ENCODE peak calls at places on chromosome 11, in ten cellular contexts. E is CMK; X is brain microvascular endothelial cell; B is CD8-positive, alpha-beta memory T cell; N is amniotic stem cell; D is mesendoderm; C is stimulated activated CD4-positive, alpha-beta T cell treated with anti-CD3 and anti-CD28 coated beads, Interleukin-15, amount 100 ng/mL, for 24 hours; Q is activated CD8-positive, alpha-beta memory T cell treated with anti-CD3 and anti-CD28 coated beads for 1 hour; A is sigmoid colon; V is lower leg skin. W is an unnamed sample.

GRCh38 chr11:133925756-133926155 is 31.0 kb downstream of the IGSF9B start:
- DNase-seq in Q (no peak), C (no peak), D (no peak), E (no peak), A (no peak), X (no peak), N (no peak), B (no peak), V (no peak), W (no peak)

GRCh38 chr11:12235945-12236743 is 125.8 kb downstream of the MICAL2 start:
- DNase-seq in E (no peak), X (peak), A (no peak), B (peak), C (peak), Q (no peak), V (peak), N (peak), D (peak), W (peak)

GRCh38 chr11:69241075-69241740 is 52.7 kb upstream of the MYEOV start:
- DNase-seq in A (peak), V (no peak), B (no peak), X (no peak), C (no peak), D (peak), N (no peak), Q (no peak), E (no peak), W (no peak)

GRCh38 chr11:94178331-94178730 is 49.7 kb downstream of the PANX1 start:
- DNase-seq in Q (no peak), V (no peak), B (no peak), X (no peak), N (no peak), D (no peak), C (no peak), A (no peak), E (no peak), W (no peak)

GRCh38 chr11:1768141-1768469 is 4.4 kb upstream of the CTSD start:
- DNase-seq in B (no peak), A (no peak), X (no peak), D (no peak), Q (no peak), C (peak), N (no peak), V (no peak), E (no peak), W (no peak)

GRCh38 chr11:132222345-132222744 is 851.9 kb downstream of the NTM start:
- DNase-seq in V (no peak), E (no peak), B (no peak), D (no peak), C (no peak), Q (no peak), X (no peak), N (no peak), A (no peak), W (no peak)

GRCh38 chr11:99513368-99513767 is 492.6 kb downstream of the CNTN5 start:
- DNase-seq in D (no peak), B (no peak), E (no peak), V (no peak), A (no peak), X (no peak), Q (no peak), C (no peak), N (no peak), W (no peak)

GRCh38 chr11:34223021-34223813 is 117.8 kb downstream of the NAT10 start:
- DNase-seq in N (no peak), Q (no peak), D (peak), C (no peak), E (no peak), B (no peak), V (peak), A (peak), X (peak), W (peak)

GRCh38 chr11:110303414-110303826 is 7.0 kb upstream of the RDX start:
- DNase-seq in D (no peak), N (no peak), A (no peak), X (no peak), C (no peak), B (no peak), Q (no peak), E (no peak), V (no peak), W (no peak)

GRCh38 chr11:114315749-114316368 is 19.7 kb downstream of the NNMT start:
- DNase-seq in B (no peak), D (peak), A (no peak), E (no peak), C (peak), Q (no peak), N (no peak), X (no peak), V (no peak), W (no peak)

GRCh38 chr11:8269636-8270035 is 6.0 kb upstream of the LMO1 start:
- DNase-seq in D (no peak), X (no peak), V (no peak), E (no peak), Q (no peak), C (no peak), B (no peak), A (no peak), N (no peak), W (no peak)

GRCh38 chr11:122140535-122140934 is 24.5 kb upstream of the BLID start:
- DNase-seq in D (no peak), Q (no peak), N (peak), X (peak), V (no peak), C (no peak), A (no peak), E (no peak), B (no peak), W (peak)

GRCh38 chr11:96538104-96538503 is 148.3 kb downstream of the JRKL start:
- DNase-seq in V (no peak), D (no peak), E (no peak), B (no peak), C (no peak), A (no peak), Q (no peak), X (no peak), N (no peak), W (no peak)

GRCh38 chr11:57637626-57638004 is 12.1 kb downstream of the YPEL4 start:
- DNase-seq in E (no peak), C (no peak), Q (no peak), V (no peak), A (no peak), X (no peak), N (no peak), B (no peak), D (peak), W (no peak)

GRCh38 chr11:92550411-92550810 is 325.8 kb downstream of the FAT3 start:
- DNase-seq in E (no peak), B (no peak), C (no peak), A (no peak), X (no peak), N (no peak), Q (no peak), V (no peak), D (peak), W (no peak)

GRCh38 chr11:4025248-4025956 is 69.2 kb upstream of the RRM1 start:
- DNase-seq in D (no peak), B (no peak), C (no peak), N (peak), X (no peak), Q (no peak), V (no peak), A (no peak), E (no peak), W (peak)

GRCh38 chr11:10612217-10612862 is 43.9 kb upstream of the LYVE1 start:
- DNase-seq in X (no peak), B (no peak), D (no peak), V (no peak), C (no peak), A (no peak), N (no peak), E (no peak), Q (no peak), W (no peak)

GRCh38 chr11:113817162-113817561 is 37.6 kb downstream of the CLDN25 start:
- DNase-seq in D (no peak), Q (no peak), E (no peak), N (no peak), C (no peak), B (no peak), X (no peak), A (no peak), V (no peak), W (no peak)

GRCh38 chr11:12058425-12059115 is 50.1 kb upstream of the DKK3 start:
- DNase-seq in B (no peak), D (no peak), Q (no peak), C (no peak), V (no peak), E (no peak), X (no peak), A (no peak), N (no peak), W (no peak)

GRCh38 chr11:133931449-133932060 is 25.2 kb downstream of the IGSF9B start:
- DNase-seq in N (no peak), A (no peak), D (no peak), Q (no peak), V (no peak), B (no peak), E (no peak), C (no peak), X (no peak), W (no peak)

GRCh38 chr11:118202599-118203422 is 22.0 kb downstream of the JAML start:
- DNase-seq in E (peak), Q (no peak), C (peak), N (no peak), D (no peak), X (no peak), V (no peak), B (peak), A (no peak), W (no peak)

GRCh38 chr11:94511932-94512781 is at the start of gene C11orf97:
- DNase-seq in N (no peak), D (peak), A (peak), E (no peak), Q (peak), X (peak), B (peak), V (no peak), C (peak), W (peak)

GRCh38 chr11:108568183-108568858 is 25.2 kb downstream of the EXPH5 start:
- DNase-seq in N (no peak), E (no peak), A (no peak), D (no peak), X (no peak), B (no peak), C (no peak), V (no peak), Q (no peak), W (no peak)

GRCh38 chr11:67356867-67357561 is 3.7 kb upstream of the POLD4 start:
- DNase-seq in N (peak), C (peak), A (peak), D (peak), V (no peak), X (no peak), B (peak), Q (peak), E (peak), W (peak)

GRCh38 chr11:126277780-126278179 is 5.1 kb upstream of the TIRAP start:
- DNase-seq in X (no peak), E (no peak), D (no peak), Q (no peak), C (no peak), V (no peak), N (no peak), B (no peak), A (no peak), W (no peak)

GRCh38 chr11:35282226-35282882 is 137.0 kb downstream of the SLC1A2 start:
- DNase-seq in N (peak), Q (no peak), D (no peak), A (no peak), E (no peak), C (no peak), V (no peak), B (no peak), X (peak), W (peak)

GRCh38 chr11:63888170-63889086 is 28.5 kb downstream of the RCOR2 start:
- DNase-seq in C (peak), E (no peak), Q (no peak), A (peak), V (peak), N (no peak), B (peak), D (peak), X (peak), W (peak)

GRCh38 chr11:111264646-111265045 is 19.1 kb downstream of the POU2AF2 start:
- DNase-seq in B (no peak), N (no peak), C (no peak), V (no peak), D (no peak), X (no peak), E (no peak), Q (no peak), A (no peak), W (no peak)

GRCh38 chr11:12199231-12199948 is 89.0 kb downstream of the MICAL2 start:
- DNase-seq in B (no peak), X (no peak), Q (no peak), C (no peak), D (peak), A (no peak), N (no peak), E (no peak), V (no peak), W (no peak)

GRCh38 chr11:4684631-4685285 is 12.9 kb downstream of the OR51E2 start:
- DNase-seq in Q (no peak), A (no peak), N (no peak), B (no peak), V (no peak), C (no peak), D (no peak), X (no peak), E (no peak), W (no peak)

GRCh38 chr11:11290354-11290753 is 62.7 kb downstream of the CSNK2A3 start:
- DNase-seq in X (no peak), A (peak), B (no peak), Q (no peak), V (no peak), E (no peak), D (peak), N (no peak), C (no peak), W (no peak)

GRCh38 chr11:74138572-74138971 is 32.2 kb downstream of the C2CD3 start:
- DNase-seq in A (no peak), X (peak), B (no peak), D (peak), N (peak), V (peak), E (no peak), Q (no peak), C (no peak), W (peak)